ENCODE peak calls at places on chromosomes 7 and 10, in ten cellular contexts. V, R, A, Z, F, T, Q, O, S and E are unnamed samples.

GRCh38 chr7:51316262-51316665 is 345 bp downstream of the COBL start:
- DNase-seq in V (no peak), R (no peak), A (peak; percentile 71), Z (peak; percentile 54), F (no peak), T (no peak), Q (peak; percentile 77), O (no peak), S (peak; percentile 62), E (peak; percentile 84)

GRCh38 chr7:149284343-149284742 is 22.3 kb downstream of the ZNF783 start:
- DNase-seq in V (no peak), R (no peak), A (no peak), Z (no peak), F (no peak), T (no peak), Q (no peak), O (peak; percentile 75), S (no peak), E (no peak)

GRCh38 chr7:129553861-129554530 is 51.7 kb downstream of the SMKR1 start:
- DNase-seq in V (no peak), R (no peak), A (no peak), Z (no peak), F (peak; percentile 55), T (no peak), Q (no peak), O (peak; percentile 73), S (no peak), E (no peak)

GRCh38 chr7:8217200-8218068 is 44.5 kb downstream of the ICA1 start:
- DNase-seq in V (peak; percentile 40), R (peak; percentile 51), A (peak; percentile 88), Z (no peak), F (peak; percentile 45), T (no peak), Q (no peak), O (no peak), S (no peak), E (peak; percentile 59)

GRCh38 chr10:6048281-6049030 is 13.7 kb downstream of the IL2RA start:
- DNase-seq in V (no peak), R (no peak), A (no peak), Z (no peak), F (no peak), T (no peak), Q (no peak), O (no peak), S (no peak), E (no peak)

GRCh38 chr10:103192451-103193106 is 493 bp downstream of the NT5C2 start:
- DNase-seq in V (no peak), R (peak; percentile 86), A (peak; percentile 87), Z (peak; percentile 85), F (peak; percentile 69), T (peak; percentile 93), Q (peak; percentile 84), O (peak; percentile 69), S (peak; percentile 90), E (peak; percentile 84)

GRCh38 chr10:10663587-10663986 is 354.1 kb upstream of the CELF2 start:
- DNase-seq in V (no peak), R (no peak), A (no peak), Z (no peak), F (no peak), T (no peak), Q (no peak), O (no peak), S (no peak), E (no peak)

GRCh38 chr7:39745320-39745719 is 121.9 kb downstream of the RALA start:
- DNase-seq in V (no peak), R (no peak), A (no peak), Z (no peak), F (peak; percentile 70), T (no peak), Q (no peak), O (no peak), S (no peak), E (no peak)

GRCh38 chr10:3192856-3193635 is 20.5 kb upstream of the PITRM1 start:
- DNase-seq in V (peak; percentile 64), R (peak; percentile 56), A (peak; percentile 73), Z (peak; percentile 58), F (no peak), T (no peak), Q (no peak), O (peak; percentile 64), S (no peak), E (no peak)

GRCh38 chr10:17453377-17454091 is 861 bp downstream of the ST8SIA6 start:
- DNase-seq in V (peak; percentile 55), R (peak; percentile 26), A (peak; percentile 75), Z (no peak), F (no peak), T (no peak), Q (no peak), O (peak; percentile 55), S (peak; percentile 44), E (peak; percentile 50)

GRCh38 chr7:147775564-147775963 is 815.0 kb upstream of the C7orf33 start:
- DNase-seq in V (no peak), R (no peak), A (no peak), Z (no peak), F (no peak), T (no peak), Q (no peak), O (no peak), S (no peak), E (no peak)

GRCh38 chr10:14880201-14880600 is 1.5 kb downstream of the SUV39H2 start:
- DNase-seq in V (no peak), R (no peak), A (peak; percentile 17), Z (no peak), F (no peak), T (no peak), Q (no peak), O (no peak), S (no peak), E (peak; percentile 22)

GRCh38 chr7:135183478-135183877 is 13.0 kb upstream of the CYREN start:
- DNase-seq in V (no peak), R (no peak), A (no peak), Z (no peak), F (no peak), T (no peak), Q (no peak), O (no peak), S (no peak), E (no peak)
- H3K9me3 ChIP-seq in V (peaks cover 20% of the 10 kb centered on the region), R (peaks cover 39% of the 10 kb centered on the region), A (peaks cover 17% of the 10 kb centered on the region), Z (peaks cover 11% of the 10 kb centered on the region), F (peaks cover 2% of the 10 kb centered on the region), T (peaks cover 12% of the 10 kb centered on the region), Q (no peaks in the 10 kb centered on the region), O (peaks cover 20% of the 10 kb centered on the region), S (no peaks in the 10 kb centered on the region), E (peaks cover 34% of the 10 kb centered on the region)

GRCh38 chr10:122662231-122662630 is 37.4 kb downstream of the C10orf120 start:
- DNase-seq in V (no peak), R (no peak), A (no peak), Z (no peak), F (no peak), T (no peak), Q (no peak), O (no peak), S (no peak), E (no peak)
- H3K27me3 ChIP-seq in V (no peaks in the 10 kb centered on the region), R (no peaks in the 10 kb centered on the region), A (peaks cover 12% of the 10 kb centered on the region), Z (no peaks in the 10 kb centered on the region), F (peaks cover 8% of the 10 kb centered on the region), T (no peaks in the 10 kb centered on the region), Q (peaks cover 2% of the 10 kb centered on the region), O (no peaks in the 10 kb centered on the region), S (no peaks in the 10 kb centered on the region), E (no peaks in the 10 kb centered on the region)

GRCh38 chr10:1549591-1550290 is 187.6 kb downstream of the ADARB2 start:
- DNase-seq in V (no peak), R (no peak), A (no peak), Z (no peak), F (no peak), T (no peak), Q (no peak), O (no peak), S (no peak), E (no peak)
- H3K9me3 ChIP-seq in V (no peaks in the 10 kb centered on the region), R (no peaks in the 10 kb centered on the region), A (no peaks in the 10 kb centered on the region), Z (no peaks in the 10 kb centered on the region), F (no peaks in the 10 kb centered on the region), T (no peaks in the 10 kb centered on the region), Q (no peaks in the 10 kb centered on the region), O (no peaks in the 10 kb centered on the region), S (no peaks in the 10 kb centered on the region), E (peaks cover 11% of the 10 kb centered on the region)

GRCh38 chr10:26216949-26217395 is 398 bp downstream of the GAD2 start:
- DNase-seq in V (no peak), R (no peak), A (no peak), Z (no peak), F (no peak), T (no peak), Q (no peak), O (no peak), S (no peak), E (no peak)

GRCh38 chr10:26216577-26216948 is at the start of gene GAD2:
- DNase-seq in V (no peak), R (no peak), A (no peak), Z (no peak), F (no peak), T (no peak), Q (no peak), O (no peak), S (no peak), E (no peak)

GRCh38 chr10:26214538-26215461 is 1.8 kb upstream of the GAD2 start:
- DNase-seq in V (no peak), R (no peak), A (no peak), Z (no peak), F (no peak), T (no peak), Q (no peak), O (no peak), S (no peak), E (no peak)

GRCh38 chr10:26215923-26216576 is 524 bp upstream of the GAD2 start:
- DNase-seq in V (no peak), R (peak; percentile 9), A (peak; percentile 85), Z (no peak), F (no peak), T (no peak), Q (no peak), O (no peak), S (peak; percentile 33), E (no peak)

DNA sequence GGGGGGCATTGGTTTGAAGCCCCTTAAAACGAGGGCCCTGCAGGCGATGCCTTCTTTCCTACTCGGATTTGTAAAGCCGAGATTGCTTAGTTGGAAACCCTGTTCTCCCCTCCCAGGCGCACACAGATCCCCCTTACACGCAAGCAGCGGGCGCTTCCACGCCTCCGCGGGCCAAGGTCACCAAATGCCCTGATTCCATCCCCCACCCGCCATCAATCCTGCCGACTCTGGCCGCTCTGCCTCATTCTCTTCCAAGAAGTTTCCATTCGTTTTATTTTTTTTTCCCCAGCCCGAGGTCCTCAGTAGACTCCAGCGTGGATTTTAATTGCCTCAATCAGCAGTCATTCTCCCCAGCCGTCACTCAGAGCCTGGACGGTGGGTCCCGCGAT is 1.0 kb upstream of the GAD2 start:
- DNase-seq in V (no peak), R (no peak), A (peak; percentile 6), Z (no peak), F (no peak), T (no peak), Q (no peak), O (no peak), S (no peak), E (no peak)
- H3K27me3 ChIP-seq in V (peaks cover 28% of the 10 kb centered on the region), R (peaks cover 90% of the 10 kb centered on the region), A (peaks cover 100% of the 10 kb centered on the region), Z (peaks cover 27% of the 10 kb centered on the region), F (peaks cover 76% of the 10 kb centered on the region), T (peaks cover 5% of the 10 kb centered on the region), Q (peaks cover 64% of the 10 kb centered on the region), O (peaks cover 33% of the 10 kb centered on the region), S (peaks cover 56% of the 10 kb centered on the region), E (no peaks in the 10 kb centered on the region)